ENCODE peak calls at places on chromosomes 6 and 20, in six cellular contexts. U is psoas muscle; Q is sigmoid colon; O is GM23248; W is CD8-positive, alpha-beta T cell; G is ovary. S is an unnamed sample.

GRCh38 chr6:72758901-72759300 is 137.0 kb downstream of the KCNQ5 start:
- DNase-seq in U (no peak), Q (no peak), O (no peak), W (no peak), G (no peak), S (no peak)

GRCh38 chr20:43404880-43405279 is 52.8 kb upstream of the SRSF6 start:
- DNase-seq in U (no peak), Q (no peak), O (peak; percentile 38), W (no peak), G (no peak), S (peak; percentile 25)

GRCh38 chr6:111210074-111210729 is 122.9 kb downstream of the SLC16A10 start:
- DNase-seq in U (no peak), Q (no peak), O (peak; percentile 72), W (no peak), G (no peak), S (no peak)

GRCh38 chr20:25338112-25339023 is 52.3 kb downstream of the ABHD12 start:
- DNase-seq in U (no peak), Q (no peak), O (no peak), W (no peak), G (no peak), S (no peak)

GRCh38 chr6:170211404-170212025 is 79.4 kb downstream of the DLL1 start:
- DNase-seq in U (no peak), Q (no peak), O (no peak), W (no peak), G (no peak), S (peak; percentile 18)

GRCh38 chr20:36881888-36882287 is 6.0 kb downstream of the TLDC2 start:
- DNase-seq in U (no peak), Q (no peak), O (no peak), W (no peak), G (no peak), S (no peak)

GRCh38 chr6:816510-817084 is 123.7 kb upstream of the EXOC2 start:
- DNase-seq in U (no peak), Q (no peak), O (no peak), W (no peak), G (no peak), S (peak; percentile 40)

GRCh38 chr6:14141531-14141930 is 24.0 kb downstream of the CD83 start:
- DNase-seq in U (no peak), Q (no peak), O (no peak), W (no peak), G (no peak), S (no peak)

GRCh38 chr6:156347251-156348049 is 429.7 kb upstream of the ARID1B start:
- DNase-seq in U (no peak), Q (no peak), O (no peak), W (no peak), G (no peak), S (no peak)

GRCh38 chr6:34514112-34514511 is 42.0 kb downstream of the SPDEF start:
- DNase-seq in U (no peak), Q (peak; percentile 9), O (no peak), W (no peak), G (no peak), S (no peak)

GRCh38 chr6:43113431-43114260 is 37.5 kb downstream of the PTK7 start:
- DNase-seq in U (no peak), Q (no peak), O (peak; percentile 35), W (no peak), G (no peak), S (no peak)

GRCh38 chr20:61357119-61357518 is 105.1 kb downstream of the CDH4 start:
- DNase-seq in U (no peak), Q (no peak), O (no peak), W (no peak), G (no peak), S (no peak)
- H3K27me3 ChIP-seq in U (no peaks in the 10 kb centered on the region), Q (peaks cover 58% of the 10 kb centered on the region), O (no peaks in the 10 kb centered on the region), W (no peaks in the 10 kb centered on the region), G (no peaks in the 10 kb centered on the region), S (no peaks in the 10 kb centered on the region)

DNA sequence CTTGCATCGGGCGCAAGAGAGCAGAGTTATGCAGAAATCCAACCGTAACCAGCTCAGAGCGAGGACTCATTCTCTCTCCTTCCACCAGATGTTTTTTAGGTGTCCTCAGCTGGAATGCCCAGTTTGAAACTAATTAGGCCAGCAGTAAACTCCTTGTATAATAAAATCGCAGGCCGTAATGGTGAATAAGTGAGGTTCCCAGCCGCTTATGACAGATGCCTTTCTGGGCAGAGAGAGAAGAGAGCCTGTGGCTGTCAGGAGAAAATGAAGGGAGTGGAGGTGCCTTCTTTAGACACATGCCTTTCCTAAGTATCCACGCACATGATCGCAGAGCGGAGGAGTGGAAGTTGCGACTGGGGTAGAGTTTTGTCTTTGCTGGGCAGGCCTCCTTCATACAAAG is 2.8 kb downstream of the EYA2 start:
- DNase-seq in U (no peak), Q (no peak), O (no peak), W (no peak), G (no peak), S (no peak)
- H3K27me3 ChIP-seq in U (peaks cover 39% of the 10 kb centered on the region), Q (peaks cover 58% of the 10 kb centered on the region), O (peaks cover 66% of the 10 kb centered on the region), W (no peaks in the 10 kb centered on the region), G (no peaks in the 10 kb centered on the region), S (no peaks in the 10 kb centered on the region)

DNA sequence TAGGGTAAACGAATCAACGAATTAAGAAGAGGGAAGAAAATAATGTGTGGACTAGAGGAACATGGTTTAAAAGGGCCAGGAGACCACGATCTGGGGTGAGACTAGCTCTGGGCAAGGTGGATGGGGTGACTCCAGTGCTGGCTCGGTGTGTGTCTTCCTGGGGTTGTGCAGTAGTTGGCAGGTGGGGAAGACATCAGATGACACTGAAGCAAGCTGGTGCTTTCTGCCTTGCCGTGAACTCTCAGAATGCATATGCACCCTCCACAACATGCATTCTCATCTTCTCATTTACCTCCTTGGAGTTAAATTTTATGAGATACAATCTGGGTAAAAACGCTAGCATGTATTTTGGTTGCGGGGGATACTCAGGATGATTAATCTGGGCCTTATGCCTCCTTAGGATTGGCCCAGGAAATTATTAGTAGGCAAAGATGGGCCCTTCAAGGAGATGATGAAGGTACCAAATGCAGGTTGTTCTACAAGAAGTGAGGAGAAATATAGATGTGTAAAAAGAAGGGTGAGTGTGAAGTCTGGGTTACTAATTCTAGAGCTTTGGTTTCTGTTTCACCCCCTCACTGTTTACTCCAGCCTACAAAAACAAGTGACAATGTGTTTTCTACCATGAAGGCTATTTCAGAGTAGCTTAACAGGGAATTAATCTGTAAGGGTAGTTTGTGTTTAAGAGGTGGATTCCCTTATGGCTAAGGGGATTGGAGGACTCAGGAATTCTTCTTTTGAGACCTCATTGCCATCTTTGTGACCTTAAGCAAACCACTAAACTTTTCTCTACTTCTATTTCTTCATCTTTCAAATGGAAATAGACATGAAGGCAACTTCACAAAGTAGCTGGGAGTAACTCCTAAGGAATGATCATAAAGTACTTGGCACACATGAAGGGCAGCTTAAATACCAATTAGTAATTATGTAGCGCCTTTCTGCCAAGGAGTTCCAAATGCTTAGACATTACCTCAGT is 71.0 kb upstream of the SUPT3H start:
- DNase-seq in U (no peak), Q (no peak), O (peak; percentile 62), W (no peak), G (no peak), S (no peak)
- H3K27me3 ChIP-seq in U (no peaks in the 10 kb centered on the region), Q (no peaks in the 10 kb centered on the region), O (no peaks in the 10 kb centered on the region), W (no peaks in the 10 kb centered on the region), G (no peaks in the 10 kb centered on the region), S (no peaks in the 10 kb centered on the region)

GRCh38 chr20:63121246-63121645 is 94.7 kb downstream of the YTHDF1 start:
- DNase-seq in U (no peak), Q (peak; percentile 34), O (no peak), W (no peak), G (no peak), S (no peak)
- H3K27me3 ChIP-seq in U (peaks cover 61% of the 10 kb centered on the region), Q (peaks cover 64% of the 10 kb centered on the region), O (peaks cover 11% of the 10 kb centered on the region), W (no peaks in the 10 kb centered on the region), G (no peaks in the 10 kb centered on the region), S (no peaks in the 10 kb centered on the region)

DNA sequence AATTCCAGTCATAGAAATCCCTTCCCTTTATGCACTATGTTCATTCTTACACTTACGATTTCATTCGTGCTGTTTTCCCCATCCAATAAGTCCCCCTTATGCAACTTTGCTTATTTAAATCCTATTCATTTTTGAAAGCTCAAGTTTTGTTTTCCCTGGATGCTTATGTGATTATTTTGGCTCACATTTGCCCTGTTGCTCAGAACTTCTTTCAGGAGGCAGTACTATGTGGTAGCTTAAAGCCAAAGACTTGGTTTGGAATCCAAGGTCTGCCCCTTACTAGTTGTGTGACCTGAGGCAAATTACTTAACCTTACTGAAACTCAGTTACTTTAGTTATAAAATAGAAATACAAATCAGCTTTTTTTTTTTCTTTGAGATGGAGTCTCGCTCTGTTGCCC is 59.6 kb downstream of the MOXD1 start:
- DNase-seq in U (no peak), Q (no peak), O (no peak), W (no peak), G (no peak), S (no peak)
- H3K27me3 ChIP-seq in U (no peaks in the 10 kb centered on the region), Q (no peaks in the 10 kb centered on the region), O (no peaks in the 10 kb centered on the region), W (no peaks in the 10 kb centered on the region), G (no peaks in the 10 kb centered on the region), S (no peaks in the 10 kb centered on the region)

GRCh38 chr6:147712841-147713240 is 204.4 kb downstream of the SAMD5 start:
- DNase-seq in U (no peak), Q (no peak), O (no peak), W (no peak), G (no peak), S (no peak)
- H3K27me3 ChIP-seq in U (no peaks in the 10 kb centered on the region), Q (no peaks in the 10 kb centered on the region), O (no peaks in the 10 kb centered on the region), W (no peaks in the 10 kb centered on the region), G (no peaks in the 10 kb centered on the region), S (no peaks in the 10 kb centered on the region)

GRCh38 chr6:68635706-68636513 is 828 bp downstream of the ADGRB3 start:
- DNase-seq in U (no peak), Q (peak; percentile 73), O (peak; percentile 30), W (no peak), G (peak; percentile 23), S (no peak)
- H3K27me3 ChIP-seq in U (peaks cover 36% of the 10 kb centered on the region), Q (peaks cover 11% of the 10 kb centered on the region), O (peaks cover 49% of the 10 kb centered on the region), W (peaks cover 5% of the 10 kb centered on the region), G (no peaks in the 10 kb centered on the region), S (no peaks in the 10 kb centered on the region)

GRCh38 chr6:159521962-159522361 is 171.1 kb downstream of the SOD2 start:
- DNase-seq in U (no peak), Q (no peak), O (no peak), W (no peak), G (no peak), S (no peak)
- H3K27me3 ChIP-seq in U (no peaks in the 10 kb centered on the region), Q (no peaks in the 10 kb centered on the region), O (peaks cover 7% of the 10 kb centered on the region), W (no peaks in the 10 kb centered on the region), G (no peaks in the 10 kb centered on the region), S (no peaks in the 10 kb centered on the region)

GRCh38 chr20:59596690-59597089 is 7.7 kb upstream of the PHACTR3 start:
- DNase-seq in U (no peak), Q (no peak), O (no peak), W (no peak), G (no peak), S (no peak)
- H3K27me3 ChIP-seq in U (peaks cover 41% of the 10 kb centered on the region), Q (peaks cover 31% of the 10 kb centered on the region), O (peaks cover 29% of the 10 kb centered on the region), W (no peaks in the 10 kb centered on the region), G (no peaks in the 10 kb centered on the region), S (no peaks in the 10 kb centered on the region)

S was measured in upper lobe of left lung.